ENCODE peak calls at places on chromosomes 7 and 10, in six cellular contexts. P is PC-3, V is lower lobe of right lung, F is BE2C, J is tibial artery, H is testis. S is an unnamed sample.

GRCh38 chr7:21967500-21968099 is 21.9 kb upstream of the CDCA7L start:
- DNase-seq in H (no peak), V (no peak), J (no peak), P (no peak), F (no peak), S (no peak)

GRCh38 chr10:128540806-128541739 is 414.9 kb upstream of the MKI67 start:
- DNase-seq in P (no peak), F (peak; percentile 64), J (no peak), V (no peak), H (peak; percentile 44), S (no peak)

GRCh38 chr10:86958109-86958830 is at the start of gene SNCG:
- DNase-seq in J (peak; percentile 89), P (no peak), F (peak; percentile 31), H (peak; percentile 56), V (no peak), S (no peak)

GRCh38 chr7:4934419-4935025 is 24.5 kb downstream of the MMD2 start:
- DNase-seq in J (no peak), V (no peak), F (no peak), P (no peak), H (no peak), S (no peak)

GRCh38 chr7:18894155-18894554 is 223.3 kb downstream of the TWIST1 start:
- DNase-seq in H (no peak), V (no peak), F (no peak), J (no peak), P (no peak), S (no peak)

GRCh38 chr7:157930441-157930840 is 593.6 kb downstream of the DNAJB6 start:
- DNase-seq in V (no peak), P (no peak), J (no peak), F (no peak), H (no peak), S (no peak)

GRCh38 chr7:29017666-29018065 is 59.5 kb upstream of the TRIL start:
- DNase-seq in V (no peak), J (no peak), P (no peak), H (no peak), F (no peak), S (no peak)

GRCh38 chr7:15995027-15995426 is 308.5 kb upstream of the MEOX2 start:
- DNase-seq in H (no peak), V (no peak), F (no peak), J (no peak), P (no peak), S (no peak)

GRCh38 chr7:91941450-91941849 is 788 bp downstream of the AKAP9 start:
- DNase-seq in P (peak; percentile 41), J (no peak), H (peak; percentile 62), V (peak; percentile 58), F (peak; percentile 27), S (no peak)

GRCh38 chr7:110856704-110857103 is 234.2 kb upstream of the LRRN3 start:
- DNase-seq in V (no peak), H (no peak), F (no peak), P (peak; percentile 11), J (no peak), S (no peak)

GRCh38 chr10:24858244-24858907 is 94.0 kb downstream of the PRTFDC1 start:
- DNase-seq in P (peak; percentile 73), J (no peak), F (peak; percentile 69), V (no peak), H (no peak), S (no peak)

GRCh38 chr10:103265712-103266329 is 11.1 kb upstream of the INA start:
- DNase-seq in J (no peak), P (peak; percentile 63), H (peak; percentile 81), F (no peak), V (no peak), S (no peak)

GRCh38 chr7:132343196-132343595 is 233.1 kb downstream of the PLXNA4 start:
- DNase-seq in J (no peak), H (no peak), V (no peak), P (no peak), F (no peak), S (no peak)

GRCh38 chr7:26397786-26398435 is 106.2 kb downstream of the SNX10 start:
- DNase-seq in P (peak; percentile 14), V (no peak), F (peak; percentile 13), J (no peak), H (peak; percentile 71), S (no peak)

GRCh38 chr10:123990889-123991288 is 99.3 kb upstream of the CPXM2 start:
- DNase-seq in P (no peak), F (no peak), J (no peak), V (no peak), H (no peak), S (no peak)

GRCh38 chr7:119472398-119473038 is 800.5 kb upstream of the KCND2 start:
- DNase-seq in H (no peak), J (no peak), P (no peak), V (no peak), F (no peak), S (no peak)

GRCh38 chr10:33252794-33253203 is 81.7 kb downstream of the NRP1 start:
- DNase-seq in F (no peak), V (no peak), H (no peak), P (peak; percentile 100), J (no peak), S (no peak)

GRCh38 chr7:75963383-75963995 is 30.9 kb downstream of the TMEM120A start:
- DNase-seq in V (no peak), J (peak; percentile 85), P (no peak), H (no peak), F (no peak), S (no peak)

GRCh38 chr7:104328970-104329825 is 795 bp downstream of the LHFPL3 start:
- DNase-seq in J (no peak), P (no peak), F (no peak), V (no peak), H (peak; percentile 13), S (no peak)

GRCh38 chr10:126185666-126186447 is 202.4 kb downstream of the ADAM12 start:
- DNase-seq in V (no peak), J (no peak), H (no peak), F (no peak), P (no peak), S (no peak)

GRCh38 chr10:124087672-124088634 is 5.4 kb downstream of the CHST15 start:
- DNase-seq in H (no peak), P (no peak), V (peak; percentile 88), F (peak; percentile 70), J (no peak), S (no peak)

GRCh38 chr10:76968483-76968882 is 669.1 kb downstream of the KCNMA1 start:
- DNase-seq in J (no peak), V (no peak), F (no peak), H (no peak), P (peak; percentile 37), S (no peak)

GRCh38 chr10:131087464-131088215 is 223.9 kb downstream of the TCERG1L start:
- DNase-seq in V (no peak), P (no peak), F (no peak), H (no peak), J (no peak), S (no peak)

DNA sequence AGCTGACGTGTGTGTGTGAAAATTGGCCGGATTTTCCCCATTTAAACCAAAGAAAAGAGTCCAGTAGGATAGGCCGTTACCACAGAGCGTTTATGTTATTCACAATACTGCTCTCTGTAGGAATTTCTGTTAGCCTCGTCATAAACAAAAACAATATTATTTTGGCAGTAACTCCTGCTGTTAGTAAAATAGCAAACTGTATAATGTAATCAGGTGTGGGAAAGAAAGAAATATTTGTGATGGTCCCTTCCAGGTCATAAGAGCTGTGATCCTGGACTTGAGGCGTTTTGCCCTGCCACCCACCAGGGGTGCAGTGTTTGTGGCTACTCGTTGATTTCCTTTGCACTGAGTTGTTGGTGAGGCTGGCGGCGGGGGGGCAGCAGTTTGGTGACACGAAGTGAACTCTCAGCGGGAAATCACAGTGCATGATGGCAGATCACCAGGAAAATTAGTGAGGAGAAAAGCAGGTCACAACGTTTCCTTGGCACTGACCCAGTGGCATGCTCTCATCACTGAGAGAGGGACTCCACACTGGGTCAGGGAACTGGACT is 2.8 kb downstream of the EEPD1 start:
- DNase-seq in H (peak; percentile 26), J (peak; percentile 75), P (peak; percentile 43), F (peak; percentile 37), V (no peak), S (no peak)
- TF ChIP-seq CTCF in H (no peak), J (no peak), P (peak; percentile 12), F (no peak), V (no peak), S (no peak)

GRCh38 chr10:75403144-75404022 is 1.8 kb upstream of the ZNF503 start:
- DNase-seq in F (no peak), P (peak; percentile 65), V (peak; percentile 69), H (peak; percentile 29), J (peak; percentile 73), S (no peak)
- H3K4me1 ChIP-seq in F (no peaks in the 10 kb centered on the region), P (peaks cover 26% of the 10 kb centered on the region), V (peaks cover 15% of the 10 kb centered on the region), H (no peaks in the 10 kb centered on the region), J (peaks cover 40% of the 10 kb centered on the region), S (peaks cover 36% of the 10 kb centered on the region)

DNA sequence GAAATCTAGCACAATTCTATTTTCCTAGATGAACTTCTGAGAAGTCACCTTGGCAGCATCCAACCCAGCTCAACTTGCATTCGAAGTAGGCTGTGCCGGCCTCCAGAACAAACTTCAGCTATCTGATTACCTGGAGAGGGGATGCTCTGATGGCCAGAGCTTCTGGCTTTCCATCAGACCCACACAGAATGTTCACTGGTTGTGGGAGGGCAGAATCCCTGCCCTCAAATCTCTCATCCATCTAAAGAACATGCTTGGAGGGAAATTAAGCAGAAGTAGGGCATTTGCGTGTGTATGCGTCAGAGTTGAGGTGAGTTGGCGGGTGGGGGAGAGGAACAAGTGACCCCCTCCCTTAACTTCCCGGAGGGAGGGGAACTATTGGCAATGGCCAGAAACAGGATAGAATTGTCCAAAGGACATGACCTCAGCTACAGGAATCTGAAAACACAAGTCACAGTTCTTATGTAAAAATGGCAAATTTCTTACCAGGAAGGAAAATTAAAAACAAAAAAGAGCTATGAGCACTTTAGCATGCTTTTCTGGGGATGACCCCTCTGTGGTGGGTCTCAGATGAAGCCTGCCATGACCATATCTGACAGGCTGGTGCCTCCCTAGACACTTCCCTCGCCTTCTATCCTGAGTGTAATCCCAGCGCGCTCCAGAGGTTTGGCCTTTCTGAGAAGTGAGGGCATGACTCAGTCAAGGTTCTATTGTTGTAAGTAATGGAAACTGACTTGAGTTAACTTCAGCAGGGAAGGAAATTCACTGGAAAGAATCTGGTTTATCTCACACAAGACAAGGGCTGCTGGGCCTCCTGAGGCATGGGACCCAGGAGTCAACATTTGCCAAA is 278.8 kb downstream of the RPS24 start:
- DNase-seq in F (no peak), H (no peak), P (no peak), V (no peak), J (no peak), S (no peak)
- TF ChIP-seq CTCF in F (no peak), H (no peak), P (no peak), V (no peak), J (no peak), S (no peak)

DNA sequence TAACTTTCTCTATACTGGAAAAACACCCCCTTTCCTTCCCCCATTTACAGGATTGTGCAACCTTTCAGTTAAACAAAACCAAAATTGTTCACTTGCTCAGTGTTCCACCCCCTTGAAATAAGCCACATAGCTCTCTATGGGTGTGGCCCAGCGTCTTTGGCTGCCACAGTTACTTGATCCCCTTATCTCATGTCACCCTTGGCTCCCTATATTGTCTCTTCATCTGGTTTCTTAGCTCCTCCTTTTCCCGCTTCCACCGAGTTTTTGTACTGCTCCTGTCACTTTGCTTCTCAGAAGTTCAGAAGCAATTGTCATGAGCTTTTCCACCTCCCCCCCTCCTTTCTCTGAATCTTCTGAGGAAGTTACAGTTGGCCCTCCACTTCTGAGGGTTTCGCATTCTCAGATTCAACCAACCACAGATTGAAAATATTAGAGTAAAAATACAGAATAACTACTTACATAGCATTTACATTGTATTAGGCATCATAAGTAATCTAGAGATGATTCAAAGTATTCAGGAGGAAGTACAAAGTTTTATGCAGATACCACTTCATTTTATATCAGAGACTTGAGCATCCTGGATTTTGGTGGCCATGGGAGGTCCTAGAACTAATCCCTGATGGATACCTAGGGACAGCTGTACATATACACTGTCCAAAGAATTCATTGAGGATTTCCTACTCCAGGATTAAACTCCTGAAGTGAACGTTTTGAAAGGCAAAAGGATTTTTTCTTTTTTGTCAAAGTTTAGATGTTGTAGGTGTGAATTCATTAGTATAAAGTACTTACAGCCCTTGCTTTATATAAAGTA is 60.4 kb downstream of the ADD3 start:
- DNase-seq in F (no peak), P (no peak), V (no peak), H (no peak), J (no peak), S (no peak)
- H3K4me1 ChIP-seq in F (peaks cover 2% of the 10 kb centered on the region), P (peaks cover 6% of the 10 kb centered on the region), V (peaks cover 44% of the 10 kb centered on the region), H (peaks cover 6% of the 10 kb centered on the region), J (peaks cover 6% of the 10 kb centered on the region), S (peaks cover 43% of the 10 kb centered on the region)

S was measured in thoracic aorta.